ENCODE peak calls at places on chromosomes 13 and 19, in five cellular contexts. L is HEK293T, A is HepG2, V is SK-N-SH, P is GM12878. C is an unnamed sample.

GRCh38 chr13:33109801-33110200 is 93.6 kb downstream of the KL start:
- DNase-seq in L (no peak), A (no peak), V (no peak), P (no peak), C (peak)

GRCh38 chr13:46803586-46803985 is 6.6 kb upstream of the ESD start:
- DNase-seq in L (no peak), A (no peak), V (no peak), P (no peak), C (no peak)

GRCh38 chr19:21084343-21084742 is 2.3 kb downstream of the ZNF714 start:
- DNase-seq in L (no peak), A (no peak), V (no peak), P (peak), C (no peak)

GRCh38 chr13:112703935-112704633 is 14.2 kb downstream of the ATP11A start:
- DNase-seq in L (no peak), A (no peak), V (no peak), P (no peak), C (peak)

GRCh38 chr13:48797761-48798160 is 144.0 kb downstream of the CYSLTR2 start:
- DNase-seq in L (no peak), A (no peak), V (no peak), P (no peak), C (no peak)

GRCh38 chr13:105050696-105051095 is 1484.8 kb downstream of the EFNB2 start:
- DNase-seq in L (no peak), A (no peak), V (no peak), P (no peak), C (no peak)

GRCh38 chr19:56683119-56683518 is 11.6 kb upstream of the ZNF835 start:
- DNase-seq in L (no peak), A (no peak), V (no peak), P (no peak), C (no peak)

GRCh38 chr19:55656552-55656951 is 1.7 kb downstream of the U2AF2 start:
- DNase-seq in L (no peak), A (no peak), V (no peak), P (no peak), C (no peak)

GRCh38 chr19:48543121-48543710 is 8.8 kb upstream of the SULT2B1 start:
- DNase-seq in L (no peak), A (no peak), V (no peak), P (no peak), C (no peak)

GRCh38 chr13:47249296-47249695 is 352.4 kb upstream of the HTR2A start:
- DNase-seq in L (no peak), A (no peak), V (no peak), P (no peak), C (no peak)

GRCh38 chr13:46982856-46983582 is 86.2 kb upstream of the HTR2A start:
- DNase-seq in L (no peak), A (no peak), V (no peak), P (peak), C (no peak)

DNA sequence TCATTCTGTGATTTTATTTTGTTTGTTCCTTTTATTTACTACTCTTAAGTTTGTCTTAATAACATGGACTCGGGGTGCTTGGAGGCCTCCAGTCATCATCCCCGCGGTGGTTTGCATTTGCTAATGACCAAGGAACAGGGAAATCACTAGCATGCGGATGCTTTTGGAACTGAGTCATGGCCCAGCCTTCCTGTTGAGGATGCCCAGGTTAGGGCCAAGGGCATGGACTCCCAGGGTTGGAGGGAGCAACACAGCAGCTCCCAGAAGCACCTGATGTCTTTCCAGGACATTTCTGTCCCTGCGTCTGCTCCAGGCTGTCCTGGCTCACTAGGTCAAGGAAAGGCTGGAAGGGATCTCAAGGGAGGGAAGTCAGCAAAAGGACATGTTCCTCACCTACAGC is 423.7 kb upstream of the TSHZ3 start:
- DNase-seq in L (no peak), A (no peak), V (no peak), P (no peak), C (no peak)
- TF ChIP-seq FOXM1 in L (no peak), A (no peak), V (no peak), P (no peak), C (no peak)

GRCh38 chr13:26025771-26026170 is 26.0 kb downstream of the SHISA2 start:
- DNase-seq in L (no peak), A (no peak), V (no peak), P (no peak), C (no peak)

GRCh38 chr13:26022538-26023292 is 29.1 kb downstream of the SHISA2 start:
- DNase-seq in L (peak), A (no peak), V (peak), P (no peak), C (no peak)

GRCh38 chr13:26025196-26025595 is 26.6 kb downstream of the SHISA2 start:
- DNase-seq in L (no peak), A (no peak), V (no peak), P (no peak), C (no peak)

GRCh38 chr13:26026211-26026610 is 25.6 kb downstream of the SHISA2 start:
- DNase-seq in L (no peak), A (no peak), V (no peak), P (no peak), C (no peak)

DNA sequence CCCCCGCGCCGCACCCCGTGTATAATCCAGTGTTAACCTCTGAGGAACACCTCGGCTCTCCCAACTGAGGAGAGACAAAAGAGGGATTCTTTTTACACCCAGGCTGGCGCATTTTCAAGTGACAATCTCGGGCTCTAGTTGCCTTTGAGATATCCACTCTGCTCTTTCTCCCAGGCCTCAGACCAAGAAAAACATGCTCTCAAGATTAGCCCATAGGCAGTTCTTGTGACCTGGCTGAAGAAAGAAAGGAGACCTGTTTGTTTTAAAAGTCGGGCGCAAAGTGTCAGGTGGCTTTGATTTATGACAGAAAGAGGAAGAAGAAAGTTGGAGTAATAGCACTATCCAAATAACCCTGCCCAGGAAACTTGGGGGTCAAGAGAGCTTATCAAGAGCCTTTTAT is 27.3 kb downstream of the SHISA2 start:
- DNase-seq in L (no peak), A (no peak), V (no peak), P (no peak), C (no peak)
- TF ChIP-seq FOXM1 in L (no peak), A (no peak), V (no peak), P (no peak), C (no peak)

DNA sequence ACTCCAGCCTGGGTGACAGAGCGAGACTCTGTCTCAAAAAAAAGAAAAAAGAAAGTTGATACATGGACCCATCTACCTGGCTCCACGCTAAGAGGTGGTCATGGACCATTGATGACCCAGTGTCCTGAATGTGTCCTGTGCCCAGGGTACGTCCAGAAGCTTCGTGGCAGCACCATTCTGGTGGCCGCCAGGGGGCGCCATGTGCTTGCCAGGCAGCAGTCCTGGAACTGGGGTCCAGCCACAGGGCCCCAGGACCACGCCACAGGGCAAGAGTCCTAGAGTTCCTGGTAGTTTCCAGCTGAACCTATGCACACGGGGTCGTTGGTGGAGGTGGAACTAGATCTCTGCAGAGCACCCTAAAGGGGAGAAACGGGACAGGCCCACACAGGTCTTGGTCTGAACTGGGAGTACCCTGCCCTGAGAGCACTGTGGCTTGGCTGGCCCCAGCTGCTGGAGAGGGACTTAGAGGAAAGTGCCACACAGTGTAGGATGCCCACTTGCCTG is 19.9 kb upstream of the FBXO27 start:
- DNase-seq in L (peak), A (peak), V (peak), P (no peak), C (peak)
- TF ChIP-seq FOXM1 in L (no peak), A (no peak), V (no peak), P (no peak), C (no peak)

GRCh38 chr19:6222884-6223283 is 56.9 kb downstream of the MLLT1 start:
- DNase-seq in L (no peak), A (no peak), V (no peak), P (no peak), C (no peak)

GRCh38 chr19:6225232-6225635 is 54.5 kb downstream of the MLLT1 start:
- DNase-seq in L (no peak), A (no peak), V (no peak), P (no peak), C (no peak)

GRCh38 chr19:6224308-6224675 is 55.5 kb downstream of the MLLT1 start:
- DNase-seq in L (no peak), A (no peak), V (no peak), P (no peak), C (no peak)

GRCh38 chr19:6221878-6222746 is 57.7 kb downstream of the MLLT1 start:
- DNase-seq in L (no peak), A (no peak), V (no peak), P (no peak), C (no peak)

GRCh38 chr19:6223461-6224307 is 56.1 kb downstream of the MLLT1 start:
- DNase-seq in L (no peak), A (no peak), V (no peak), P (no peak), C (no peak)
- TF ChIP-seq FOXM1 in L (no peak), A (no peak), V (no peak), P (no peak), C (no peak)

GRCh38 chr13:45370922-45371406 is 30.0 kb upstream of the TPT1 start:
- DNase-seq in L (peak), A (no peak), V (peak), P (no peak), C (peak)
- TF ChIP-seq FOXM1 in L (no peak), A (no peak), V (no peak), P (no peak), C (no peak)

GRCh38 chr13:41427700-41428099 is 29.6 kb upstream of the RGCC start:
- DNase-seq in L (no peak), A (no peak), V (peak), P (no peak), C (no peak)
- TF ChIP-seq FOXM1 in L (no peak), A (no peak), V (no peak), P (no peak), C (no peak)

GRCh38 chr19:45542234-45542668 is 35.0 kb downstream of the VASP start:
- DNase-seq in L (no peak), A (peak), V (no peak), P (no peak), C (no peak)

GRCh38 chr19:45539460-45539859 is 32.2 kb downstream of the VASP start:
- DNase-seq in L (no peak), A (no peak), V (no peak), P (no peak), C (no peak)
- TF ChIP-seq FOXM1 in L (no peak), A (no peak), V (no peak), P (no peak), C (no peak)

DNA sequence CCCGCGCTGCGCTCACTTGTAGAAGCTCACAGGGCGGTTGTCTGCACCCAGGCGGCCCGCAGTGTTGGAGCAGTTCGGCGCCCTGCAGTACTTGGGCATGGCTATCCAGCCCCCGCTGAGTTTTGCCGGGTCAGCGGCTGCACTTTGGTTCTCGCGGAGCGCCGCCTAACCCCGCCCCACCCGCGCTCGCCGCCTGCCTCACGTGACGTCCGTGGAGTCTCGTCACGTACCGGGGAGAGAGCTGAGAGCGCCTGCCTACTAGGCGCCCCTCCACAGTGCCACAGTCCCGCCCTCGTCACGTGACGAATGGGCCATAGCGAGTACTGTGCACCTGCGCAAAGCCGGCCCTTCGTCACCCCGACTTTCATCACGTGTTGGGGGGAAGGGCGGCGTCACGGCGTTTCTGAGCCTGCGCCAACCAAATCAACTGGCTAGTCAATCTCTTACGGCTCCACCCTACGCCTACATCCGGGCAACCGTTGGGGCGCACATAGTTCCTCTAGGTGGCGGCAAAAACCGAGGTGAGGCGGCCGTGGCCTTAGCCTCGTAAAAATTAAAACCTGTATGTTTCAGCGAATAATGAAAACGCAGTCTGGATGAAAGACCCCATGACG is at the start of gene THAP8:
- DNase-seq in L (peak), A (peak), V (peak), P (peak), C (peak)
- TF ChIP-seq FOXM1 in L (no peak), A (no peak), V (no peak), P (no peak), C (no peak)

GRCh38 chr13:31234729-31235128 is 35.0 kb downstream of the B3GLCT start:
- DNase-seq in L (peak), A (peak), V (no peak), P (no peak), C (no peak)
- TF ChIP-seq FOXM1 in L (no peak), A (no peak), V (no peak), P (no peak), C (no peak)

C was measured in K562.